ENCODE peak calls at places on chromosomes 4 and X, in ten cellular contexts. One of them, this sample, is unnamed.

GRCh38 chrX:125628435-125628834 is 308.8 kb downstream of the TEX13C start:
- DNase-seq in endothelial cell of umbilical vein: no peak
- DNase-seq in neural progenitor cell: no peak
- DNase-seq in stimulated activated CD4-positive, alpha-beta T cell treated with anti-CD3 and anti-CD28 coated beads, Interleukin-1b, Interleukin-23, amount 100 ng/mL, for 1 hour: no peak
- DNase-seq in anterior cingulate cortex: no peak
- DNase-seq in NCI-H1092: no peak
- DNase-seq in Kasumi-1: no peak
- DNase-seq in stimulated activated naive CD4-positive, alpha-beta T cell treated with Interleukin-2 at 50 U/mL for 16 hours: no peak
- DNase-seq in ureter: no peak
- DNase-seq in brain microvascular endothelial cell: no peak
- DNase-seq in this sample: no peak

GRCh38 chrX:154724999-154725756 is 25.7 kb downstream of the GAB3 start:
- DNase-seq in endothelial cell of umbilical vein: no peak
- DNase-seq in neural progenitor cell: no peak
- DNase-seq in stimulated activated CD4-positive, alpha-beta T cell treated with anti-CD3 and anti-CD28 coated beads, Interleukin-1b, Interleukin-23, amount 100 ng/mL, for 1 hour: no peak
- DNase-seq in anterior cingulate cortex: no peak
- DNase-seq in NCI-H1092: no peak
- DNase-seq in Kasumi-1: no peak
- DNase-seq in stimulated activated naive CD4-positive, alpha-beta T cell treated with Interleukin-2 at 50 U/mL for 16 hours: no peak
- DNase-seq in ureter: no peak
- DNase-seq in brain microvascular endothelial cell: no peak
- DNase-seq in this sample: no peak

GRCh38 chrX:45771560-45772340 is 571.1 kb upstream of the DIPK2B start:
- DNase-seq in endothelial cell of umbilical vein: peak; percentile 80
- DNase-seq in neural progenitor cell: no peak
- DNase-seq in stimulated activated CD4-positive, alpha-beta T cell treated with anti-CD3 and anti-CD28 coated beads, Interleukin-1b, Interleukin-23, amount 100 ng/mL, for 1 hour: no peak
- DNase-seq in anterior cingulate cortex: no peak
- DNase-seq in NCI-H1092: no peak
- DNase-seq in Kasumi-1: peak; percentile 28
- DNase-seq in stimulated activated naive CD4-positive, alpha-beta T cell treated with Interleukin-2 at 50 U/mL for 16 hours: peak; percentile 36
- DNase-seq in ureter: no peak
- DNase-seq in brain microvascular endothelial cell: peak; percentile 56
- DNase-seq in this sample: peak; percentile 77

GRCh38 chr4:73348185-73348584 is 55.9 kb upstream of the ALB start:
- DNase-seq in endothelial cell of umbilical vein: no peak
- DNase-seq in neural progenitor cell: no peak
- DNase-seq in stimulated activated CD4-positive, alpha-beta T cell treated with anti-CD3 and anti-CD28 coated beads, Interleukin-1b, Interleukin-23, amount 100 ng/mL, for 1 hour: no peak
- DNase-seq in anterior cingulate cortex: no peak
- DNase-seq in NCI-H1092: no peak
- DNase-seq in Kasumi-1: no peak
- DNase-seq in stimulated activated naive CD4-positive, alpha-beta T cell treated with Interleukin-2 at 50 U/mL for 16 hours: no peak
- DNase-seq in ureter: no peak
- DNase-seq in brain microvascular endothelial cell: no peak
- DNase-seq in this sample: no peak

GRCh38 chrX:50905334-50905733 is 5.2 kb upstream of the BMP15 start:
- DNase-seq in endothelial cell of umbilical vein: no peak
- DNase-seq in neural progenitor cell: peak; percentile 4
- DNase-seq in stimulated activated CD4-positive, alpha-beta T cell treated with anti-CD3 and anti-CD28 coated beads, Interleukin-1b, Interleukin-23, amount 100 ng/mL, for 1 hour: no peak
- DNase-seq in anterior cingulate cortex: no peak
- DNase-seq in NCI-H1092: no peak
- DNase-seq in Kasumi-1: peak; percentile 41
- DNase-seq in stimulated activated naive CD4-positive, alpha-beta T cell treated with Interleukin-2 at 50 U/mL for 16 hours: no peak
- DNase-seq in ureter: no peak
- DNase-seq in brain microvascular endothelial cell: no peak
- DNase-seq in this sample: no peak

GRCh38 chrX:38166478-38167083 is 54.1 kb downstream of the SRPX start:
- DNase-seq in endothelial cell of umbilical vein: peak; percentile 26
- DNase-seq in neural progenitor cell: peak; percentile 15
- DNase-seq in stimulated activated CD4-positive, alpha-beta T cell treated with anti-CD3 and anti-CD28 coated beads, Interleukin-1b, Interleukin-23, amount 100 ng/mL, for 1 hour: no peak
- DNase-seq in anterior cingulate cortex: no peak
- DNase-seq in NCI-H1092: no peak
- DNase-seq in Kasumi-1: peak; percentile 16
- DNase-seq in stimulated activated naive CD4-positive, alpha-beta T cell treated with Interleukin-2 at 50 U/mL for 16 hours: no peak
- DNase-seq in ureter: no peak
- DNase-seq in brain microvascular endothelial cell: peak; percentile 29
- DNase-seq in this sample: peak; percentile 35

GRCh38 chrX:137424679-137425078 is 141.2 kb upstream of the ZIC3 start:
- DNase-seq in endothelial cell of umbilical vein: no peak
- DNase-seq in neural progenitor cell: peak; percentile 58
- DNase-seq in stimulated activated CD4-positive, alpha-beta T cell treated with anti-CD3 and anti-CD28 coated beads, Interleukin-1b, Interleukin-23, amount 100 ng/mL, for 1 hour: no peak
- DNase-seq in anterior cingulate cortex: no peak
- DNase-seq in NCI-H1092: no peak
- DNase-seq in Kasumi-1: no peak
- DNase-seq in stimulated activated naive CD4-positive, alpha-beta T cell treated with Interleukin-2 at 50 U/mL for 16 hours: no peak
- DNase-seq in ureter: no peak
- DNase-seq in brain microvascular endothelial cell: no peak
- DNase-seq in this sample: no peak

GRCh38 chrX:74119016-74119910 is 184.7 kb upstream of the ZCCHC13 start:
- DNase-seq in endothelial cell of umbilical vein: peak; percentile 16
- DNase-seq in neural progenitor cell: no peak
- DNase-seq in stimulated activated CD4-positive, alpha-beta T cell treated with anti-CD3 and anti-CD28 coated beads, Interleukin-1b, Interleukin-23, amount 100 ng/mL, for 1 hour: no peak
- DNase-seq in anterior cingulate cortex: no peak
- DNase-seq in NCI-H1092: no peak
- DNase-seq in Kasumi-1: peak; percentile 14
- DNase-seq in stimulated activated naive CD4-positive, alpha-beta T cell treated with Interleukin-2 at 50 U/mL for 16 hours: no peak
- DNase-seq in ureter: no peak
- DNase-seq in brain microvascular endothelial cell: peak; percentile 54
- DNase-seq in this sample: peak; percentile 46

GRCh38 chrX:151912780-151913179 is at the start of gene MAGEA4:
- DNase-seq in endothelial cell of umbilical vein: no peak
- DNase-seq in neural progenitor cell: no peak
- DNase-seq in stimulated activated CD4-positive, alpha-beta T cell treated with anti-CD3 and anti-CD28 coated beads, Interleukin-1b, Interleukin-23, amount 100 ng/mL, for 1 hour: no peak
- DNase-seq in anterior cingulate cortex: no peak
- DNase-seq in NCI-H1092: no peak
- DNase-seq in Kasumi-1: no peak
- DNase-seq in stimulated activated naive CD4-positive, alpha-beta T cell treated with Interleukin-2 at 50 U/mL for 16 hours: no peak
- DNase-seq in ureter: no peak
- DNase-seq in brain microvascular endothelial cell: no peak
- DNase-seq in this sample: no peak

GRCh38 chr4:67871867-67872266 is 11.9 kb downstream of the TMPRSS11D start:
- DNase-seq in endothelial cell of umbilical vein: peak; percentile 74
- DNase-seq in neural progenitor cell: peak; percentile 33
- DNase-seq in stimulated activated CD4-positive, alpha-beta T cell treated with anti-CD3 and anti-CD28 coated beads, Interleukin-1b, Interleukin-23, amount 100 ng/mL, for 1 hour: no peak
- DNase-seq in anterior cingulate cortex: no peak
- DNase-seq in NCI-H1092: peak; percentile 1
- DNase-seq in Kasumi-1: peak; percentile 81
- DNase-seq in stimulated activated naive CD4-positive, alpha-beta T cell treated with Interleukin-2 at 50 U/mL for 16 hours: no peak
- DNase-seq in ureter: no peak
- DNase-seq in brain microvascular endothelial cell: peak; percentile 39
- DNase-seq in this sample: peak; percentile 64

GRCh38 chrX:39736219-39737211 is 361.2 kb downstream of the BCOR start:
- DNase-seq in endothelial cell of umbilical vein: peak; percentile 94
- DNase-seq in neural progenitor cell: no peak
- DNase-seq in stimulated activated CD4-positive, alpha-beta T cell treated with anti-CD3 and anti-CD28 coated beads, Interleukin-1b, Interleukin-23, amount 100 ng/mL, for 1 hour: no peak
- DNase-seq in anterior cingulate cortex: no peak
- DNase-seq in NCI-H1092: peak; percentile 49
- DNase-seq in Kasumi-1: no peak
- DNase-seq in stimulated activated naive CD4-positive, alpha-beta T cell treated with Interleukin-2 at 50 U/mL for 16 hours: no peak
- DNase-seq in ureter: peak; percentile 80
- DNase-seq in brain microvascular endothelial cell: peak; percentile 51
- DNase-seq in this sample: peak; percentile 80

GRCh38 chr4:180947421-180947820 is 1295.8 kb upstream of the TENM3 start:
- DNase-seq in endothelial cell of umbilical vein: no peak
- DNase-seq in neural progenitor cell: peak; percentile 11
- DNase-seq in stimulated activated CD4-positive, alpha-beta T cell treated with anti-CD3 and anti-CD28 coated beads, Interleukin-1b, Interleukin-23, amount 100 ng/mL, for 1 hour: no peak
- DNase-seq in anterior cingulate cortex: no peak
- DNase-seq in NCI-H1092: peak; percentile 6
- DNase-seq in Kasumi-1: peak; percentile 36
- DNase-seq in stimulated activated naive CD4-positive, alpha-beta T cell treated with Interleukin-2 at 50 U/mL for 16 hours: no peak
- DNase-seq in ureter: no peak
- DNase-seq in brain microvascular endothelial cell: no peak
- DNase-seq in this sample: peak; percentile 24

GRCh38 chrX:84123585-84123984 is 64.4 kb downstream of the RPS6KA6 start:
- DNase-seq in endothelial cell of umbilical vein: no peak
- DNase-seq in neural progenitor cell: no peak
- DNase-seq in stimulated activated CD4-positive, alpha-beta T cell treated with anti-CD3 and anti-CD28 coated beads, Interleukin-1b, Interleukin-23, amount 100 ng/mL, for 1 hour: no peak
- DNase-seq in anterior cingulate cortex: no peak
- DNase-seq in NCI-H1092: no peak
- DNase-seq in Kasumi-1: no peak
- DNase-seq in stimulated activated naive CD4-positive, alpha-beta T cell treated with Interleukin-2 at 50 U/mL for 16 hours: no peak
- DNase-seq in ureter: no peak
- DNase-seq in brain microvascular endothelial cell: no peak
- DNase-seq in this sample: no peak

GRCh38 chr4:53551281-53551864 is 39.9 kb downstream of the LNX1 start:
- DNase-seq in endothelial cell of umbilical vein: no peak
- DNase-seq in neural progenitor cell: no peak
- DNase-seq in stimulated activated CD4-positive, alpha-beta T cell treated with anti-CD3 and anti-CD28 coated beads, Interleukin-1b, Interleukin-23, amount 100 ng/mL, for 1 hour: no peak
- DNase-seq in anterior cingulate cortex: no peak
- DNase-seq in NCI-H1092: no peak
- DNase-seq in Kasumi-1: no peak
- DNase-seq in stimulated activated naive CD4-positive, alpha-beta T cell treated with Interleukin-2 at 50 U/mL for 16 hours: no peak
- DNase-seq in ureter: no peak
- DNase-seq in brain microvascular endothelial cell: no peak
- DNase-seq in this sample: no peak

GRCh38 chr4:3451956-3452355 is 10.2 kb downstream of the HGFAC start:
- DNase-seq in endothelial cell of umbilical vein: peak; percentile 34
- DNase-seq in neural progenitor cell: no peak
- DNase-seq in stimulated activated CD4-positive, alpha-beta T cell treated with anti-CD3 and anti-CD28 coated beads, Interleukin-1b, Interleukin-23, amount 100 ng/mL, for 1 hour: no peak
- DNase-seq in anterior cingulate cortex: no peak
- DNase-seq in NCI-H1092: no peak
- DNase-seq in Kasumi-1: no peak
- DNase-seq in stimulated activated naive CD4-positive, alpha-beta T cell treated with Interleukin-2 at 50 U/mL for 16 hours: no peak
- DNase-seq in ureter: no peak
- DNase-seq in brain microvascular endothelial cell: peak; percentile 6
- DNase-seq in this sample: peak; percentile 40

GRCh38 chr4:185781555-185782215 is 30.3 kb downstream of the SORBS2 start:
- DNase-seq in endothelial cell of umbilical vein: no peak
- DNase-seq in neural progenitor cell: no peak
- DNase-seq in stimulated activated CD4-positive, alpha-beta T cell treated with anti-CD3 and anti-CD28 coated beads, Interleukin-1b, Interleukin-23, amount 100 ng/mL, for 1 hour: no peak
- DNase-seq in anterior cingulate cortex: no peak
- DNase-seq in NCI-H1092: no peak
- DNase-seq in Kasumi-1: no peak
- DNase-seq in stimulated activated naive CD4-positive, alpha-beta T cell treated with Interleukin-2 at 50 U/mL for 16 hours: no peak
- DNase-seq in ureter: no peak
- DNase-seq in brain microvascular endothelial cell: no peak
- DNase-seq in this sample: no peak

This sample was measured in astrocyte of the spinal cord.